ENCODE peak calls at places on chromosome 4, in six cellular contexts. H is stimulated activated CD4-positive, alpha-beta T cell treated with anti-CD3 and anti-CD28 coated beads, Interleukin-1b, Interleukin-23, amount 100 ng/mL, for 24 hours; O is memory B cell; P is NCI-H345; J is NCI-H460; Q is mesendoderm. V is an unnamed sample.

GRCh38 chr4:19478791-19479190 is 772.9 kb upstream of the SLIT2 start:
- DNase-seq in O (no peak), J (no peak), H (no peak), P (no peak), Q (no peak), V (no peak)

GRCh38 chr4:118270492-118270891 is 82.3 kb downstream of the PRSS12 start:
- DNase-seq in P (peak; percentile 42), O (no peak), H (no peak), Q (peak; percentile 45), J (no peak), V (no peak)

GRCh38 chr4:67727124-67727850 is 26.3 kb upstream of the UBA6 start:
- DNase-seq in P (no peak), Q (peak; percentile 83), J (no peak), O (no peak), H (no peak), V (no peak)

GRCh38 chr4:165398570-165398969 is 19.8 kb downstream of the CPE start:
- DNase-seq in P (peak; percentile 93), O (no peak), H (no peak), J (no peak), Q (peak; percentile 80), V (no peak)

GRCh38 chr4:42483426-42484379 is 86.4 kb downstream of the SHISA3 start:
- DNase-seq in H (no peak), O (no peak), Q (no peak), J (no peak), P (no peak), V (no peak)

GRCh38 chr4:184795214-184795844 is 30.4 kb downstream of the ACSL1 start:
- DNase-seq in H (no peak), Q (no peak), J (no peak), P (no peak), O (no peak), V (no peak)

GRCh38 chr4:138118270-138118669 is 123.9 kb downstream of the SLC7A11 start:
- DNase-seq in Q (no peak), P (no peak), O (no peak), H (no peak), J (no peak), V (no peak)

GRCh38 chr4:177448850-177449249 is 6.6 kb upstream of the AGA start:
- DNase-seq in O (no peak), Q (no peak), P (no peak), H (no peak), J (no peak), V (no peak)

GRCh38 chr4:151407466-151408379 is 1.3 kb upstream of the FHIP1A start:
- DNase-seq in J (no peak), O (no peak), H (no peak), Q (peak; percentile 49), P (no peak), V (peak; percentile 84)

GRCh38 chr4:37763831-37764230 is 62.7 kb upstream of the PGM2 start:
- DNase-seq in Q (no peak), P (peak; percentile 21), J (no peak), O (no peak), H (no peak), V (no peak)

GRCh38 chr4:143185253-143186107 is 763 bp downstream of the USP38 start:
- DNase-seq in Q (peak; percentile 65), J (no peak), P (peak; percentile 34), H (peak; percentile 7), O (no peak), V (no peak)

GRCh38 chr4:2417765-2418651 is at the start of gene ZFYVE28:
- DNase-seq in J (no peak), Q (no peak), O (peak; percentile 34), P (no peak), H (no peak), V (no peak)

GRCh38 chr4:110840221-110840654 is 217.4 kb upstream of the PITX2 start:
- DNase-seq in J (no peak), Q (no peak), O (no peak), H (no peak), P (no peak), V (no peak)

GRCh38 chr4:8849266-8850073 is 22.2 kb downstream of the HMX1 start:
- DNase-seq in J (no peak), Q (no peak), O (no peak), H (no peak), P (no peak), V (no peak)

GRCh38 chr4:119025440-119025839 is 110.2 kb upstream of the MYOZ2 start:
- DNase-seq in P (no peak), H (no peak), J (peak; percentile 46), Q (peak; percentile 33), O (no peak), V (no peak)

V was measured in GM19239.